ENCODE peak calls at places on chromosome 7, in five cellular contexts. W is body of pancreas, Z is transverse colon, P is spleen, I is ovary. A is an unnamed sample.

GRCh38 chr7:131196808-131197207 is 130.9 kb upstream of the MKLN1 start:
- DNase-seq in W (no peak), Z (no peak), P (no peak), I (no peak), A (no peak)

GRCh38 chr7:134512271-134512670 is 15.1 kb upstream of the AKR1B10 start:
- DNase-seq in W (no peak), Z (no peak), P (no peak), I (no peak), A (no peak)

GRCh38 chr7:131341690-131342089 is 14.0 kb downstream of the MKLN1 start:
- DNase-seq in W (no peak), Z (no peak), P (no peak), I (no peak), A (no peak)

GRCh38 chr7:100475549-100475948 is 3.5 kb downstream of the TSC22D4 start:
- DNase-seq in W (no peak), Z (no peak), P (peak), I (peak), A (no peak)

GRCh38 chr7:75028299-75028698 is 45.3 kb downstream of the RCC1L start:
- DNase-seq in W (no peak), Z (no peak), P (no peak), I (no peak), A (no peak)

GRCh38 chr7:760006-760405 is 32.9 kb upstream of the PRKAR1B start:
- DNase-seq in W (no peak), Z (no peak), P (peak), I (peak), A (no peak)

GRCh38 chr7:92782855-92783254 is 53.5 kb downstream of the CDK6 start:
- DNase-seq in W (no peak), Z (no peak), P (no peak), I (no peak), A (no peak)

GRCh38 chr7:6221340-6222319 is 50.8 kb downstream of the CYTH3 start:
- DNase-seq in W (no peak), Z (no peak), P (no peak), I (no peak), A (peak)

GRCh38 chr7:155815332-155816191 is 3.3 kb upstream of the SHH start:
- DNase-seq in W (peak), Z (peak), P (peak), I (no peak), A (peak)

GRCh38 chr7:50068850-50069551 is 24.0 kb downstream of the ZPBP start:
- DNase-seq in W (peak), Z (peak), P (no peak), I (peak), A (peak)

GRCh38 chr7:133513608-133514007 is 260.7 kb downstream of the EXOC4 start:
- DNase-seq in W (no peak), Z (no peak), P (no peak), I (no peak), A (no peak)

GRCh38 chr7:5695037-5695708 is 86.3 kb downstream of the RNF216 start:
- DNase-seq in W (no peak), Z (peak), P (peak), I (peak), A (no peak)

GRCh38 chr7:101712652-101713051 is 83.6 kb upstream of the MYL10 start:
- DNase-seq in W (no peak), Z (no peak), P (no peak), I (no peak), A (no peak)

GRCh38 chr7:74083928-74084721 is 521 bp downstream of the LIMK1 start:
- DNase-seq in W (no peak), Z (peak), P (no peak), I (peak), A (peak)

GRCh38 chr7:96654630-96655188 is 54.9 kb downstream of the SEM1 start:
- DNase-seq in W (peak), Z (no peak), P (no peak), I (no peak), A (no peak)

GRCh38 chr7:74263399-74264120 is 9.4 kb upstream of the RFC2 start:
- DNase-seq in W (no peak), Z (no peak), P (no peak), I (no peak), A (no peak)

DNA sequence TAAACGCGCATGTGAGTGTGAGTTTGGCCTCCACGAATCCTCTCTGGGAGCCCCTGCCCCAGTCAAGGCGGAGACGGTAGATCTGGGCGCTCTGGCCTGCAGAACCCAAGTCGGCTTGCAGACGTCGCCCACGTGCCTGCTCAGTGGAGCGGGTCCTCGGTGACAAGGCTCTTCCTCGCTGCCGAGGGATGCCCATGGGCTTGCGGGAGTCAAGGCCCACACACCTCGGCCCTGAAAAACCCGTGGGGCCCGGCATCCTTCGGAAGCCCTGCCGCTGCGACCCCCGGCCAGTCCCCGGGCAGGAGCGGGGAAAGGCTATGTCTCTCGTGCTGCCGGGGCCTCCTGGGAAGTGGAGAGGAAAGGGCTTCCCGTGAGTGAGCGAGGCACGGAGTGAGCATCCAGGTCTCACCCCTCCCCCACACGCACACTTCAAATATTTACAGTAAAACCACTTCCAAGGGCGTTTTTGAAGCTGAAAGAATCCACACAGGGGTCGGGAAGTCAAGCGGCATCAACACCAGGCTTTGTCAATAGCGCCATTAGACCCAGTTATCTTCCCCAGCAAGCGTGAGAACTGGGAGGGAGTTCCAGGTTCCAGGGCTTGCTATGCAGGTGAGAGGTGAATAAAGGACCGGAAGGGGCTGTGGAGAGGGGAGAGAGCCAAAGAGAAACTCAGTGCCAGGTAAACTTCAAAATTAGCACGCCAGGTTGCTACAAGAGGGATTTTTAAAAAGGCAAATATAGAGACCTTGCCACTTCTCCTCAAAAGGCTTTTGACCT is 1.1 kb upstream of the MNX1 start:
- DNase-seq in W (peak), Z (no peak), P (peak), I (no peak), A (no peak)
- TF ChIP-seq POLR2A in W (no peak), Z (no peak), P (no peak), I (no peak), A (no peak)

DNA sequence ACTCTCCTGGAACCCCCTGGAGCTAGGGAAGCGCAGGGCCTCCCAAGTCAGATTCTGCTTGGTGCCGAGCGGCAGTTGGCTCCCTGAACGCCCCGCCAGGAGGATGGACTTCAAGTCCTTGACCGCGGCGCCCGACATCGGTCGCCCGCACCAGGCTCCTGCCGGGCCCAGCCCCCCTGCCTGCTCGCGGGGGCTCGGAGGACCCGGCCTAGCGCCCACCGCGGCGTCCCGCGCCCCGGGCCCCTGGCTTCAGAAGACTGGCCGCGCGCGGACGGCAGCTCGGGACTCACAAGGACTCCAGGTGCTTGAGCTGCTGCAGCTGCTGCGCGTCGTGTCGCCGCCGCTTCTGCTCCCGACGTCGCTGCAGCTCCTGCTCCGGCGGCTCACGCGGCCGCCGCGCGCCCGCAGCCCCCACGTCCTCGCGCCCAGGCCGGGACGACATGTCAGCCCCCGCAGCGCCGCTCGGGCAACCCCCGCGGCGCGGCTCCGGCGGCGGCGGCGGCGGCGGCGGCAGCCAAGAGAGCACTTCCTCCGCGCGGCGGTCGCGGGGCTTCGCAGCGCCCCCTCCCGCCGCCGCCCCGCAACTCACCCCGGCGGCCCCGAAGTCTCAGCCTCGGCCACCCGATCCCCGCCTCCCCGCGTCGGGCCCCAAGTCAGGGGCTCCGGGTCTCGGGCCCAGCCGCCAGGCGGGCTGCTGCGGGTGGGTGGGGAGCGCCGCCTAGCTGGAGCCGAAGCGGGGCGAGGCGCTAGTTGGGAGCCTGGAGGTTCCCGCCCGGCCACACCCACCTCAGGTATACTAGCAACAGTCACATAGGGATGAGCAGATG is at the start of gene RP9:
- DNase-seq in W (peak), Z (peak), P (peak), I (peak), A (peak)
- TF ChIP-seq POLR2A in W (peak), Z (no peak), P (no peak), I (no peak), A (peak)

GRCh38 chr7:129501760-129502707 is at the start of gene SMKR1:
- DNase-seq in W (peak), Z (peak), P (peak), I (peak), A (peak)
- TF ChIP-seq POLR2A in W (peak), Z (no peak), P (no peak), I (no peak), A (peak)

GRCh38 chr7:8129323-8129659 is 132.7 kb downstream of the ICA1 start:
- DNase-seq in W (no peak), Z (no peak), P (no peak), I (no peak), A (no peak)

GRCh38 chr7:8126768-8127167 is 135.2 kb downstream of the ICA1 start:
- DNase-seq in W (no peak), Z (no peak), P (no peak), I (no peak), A (no peak)

GRCh38 chr7:8128457-8129322 is 133.3 kb downstream of the ICA1 start:
- DNase-seq in W (no peak), Z (no peak), P (no peak), I (no peak), A (no peak)

GRCh38 chr7:8121243-8121642 is 140.7 kb downstream of the ICA1 start:
- DNase-seq in W (no peak), Z (no peak), P (no peak), I (no peak), A (no peak)

GRCh38 chr7:8125680-8126444 is 136.1 kb downstream of the ICA1 start:
- DNase-seq in W (no peak), Z (peak), P (peak), I (no peak), A (no peak)
- TF ChIP-seq POLR2A in W (no peak), Z (no peak), P (no peak), I (no peak), A (no peak)

DNA sequence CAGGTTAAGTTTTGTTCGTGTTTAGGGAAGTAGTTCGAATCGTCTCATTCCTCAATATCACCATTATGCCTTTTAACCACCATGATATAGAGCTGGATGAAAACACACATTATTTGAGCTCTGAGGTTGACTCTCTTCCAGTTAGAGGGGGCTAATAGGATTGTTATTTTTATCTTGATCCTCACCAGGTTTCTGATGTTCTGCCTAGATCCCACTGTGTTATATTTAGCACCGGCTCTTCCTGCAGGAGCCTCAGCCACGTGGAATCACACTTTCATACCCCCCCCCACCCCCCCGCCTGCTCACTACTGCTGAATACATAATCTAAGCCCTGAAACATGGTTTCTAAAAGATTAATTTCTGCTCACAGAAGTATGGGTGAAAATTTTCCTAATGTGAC is 88.3 kb downstream of the NRCAM start:
- DNase-seq in W (no peak), Z (no peak), P (no peak), I (no peak), A (no peak)
- TF ChIP-seq POLR2A in W (no peak), Z (no peak), P (no peak), I (no peak), A (no peak)

A was measured in H54.